ENCODE peak calls at places on chromosomes 1 and 21, in six cellular contexts. P, C, Z, G, T and N are unnamed samples. For H3K36me3 and H3K4me1, the result is how much of the 10 kb centered on the place peaks cover.

GRCh38 chr1:21634481-21635137 is 34.5 kb downstream of the RAP1GAP start:
- DNase-seq in P (no peak), C (no peak), Z (no peak), G (no peak), T (no peak), N (peak)

GRCh38 chr21:36699546-36700294 is 805 bp downstream of the SIM2 start:
- DNase-seq in P (no peak), C (no peak), Z (no peak), G (no peak), T (no peak), N (no peak)

GRCh38 chr21:29342394-29342957 is 43.8 kb downstream of the BACH1 start:
- DNase-seq in P (no peak), C (peak), Z (peak), G (no peak), T (peak), N (peak)

GRCh38 chr21:45414396-45415187 is 9.6 kb downstream of the COL18A1 start:
- DNase-seq in P (no peak), C (peak), Z (peak), G (no peak), T (no peak), N (no peak)

GRCh38 chr1:42259739-42260064 is 75.3 kb downstream of the FOXJ3 start:
- DNase-seq in P (no peak), C (no peak), Z (no peak), G (no peak), T (no peak), N (no peak)

GRCh38 chr1:156848461-156849150 is 10.3 kb downstream of the INSRR start:
- DNase-seq in P (no peak), C (no peak), Z (no peak), G (no peak), T (no peak), N (peak)

GRCh38 chr21:45895778-45896370 is 85.7 kb upstream of the COL6A1 start:
- DNase-seq in P (no peak), C (no peak), Z (no peak), G (no peak), T (no peak), N (no peak)

GRCh38 chr21:31914472-31914871 is 41.7 kb downstream of the HUNK start:
- DNase-seq in P (no peak), C (no peak), Z (no peak), G (no peak), T (no peak), N (peak)

GRCh38 chr21:17513214-17514123 is 626 bp downstream of the CXADR start:
- DNase-seq in P (peak), C (peak), Z (peak), G (no peak), T (peak), N (peak)

GRCh38 chr1:169110265-169110664 is 3.8 kb downstream of the ATP1B1 start:
- DNase-seq in P (no peak), C (no peak), Z (no peak), G (no peak), T (no peak), N (no peak)

DNA sequence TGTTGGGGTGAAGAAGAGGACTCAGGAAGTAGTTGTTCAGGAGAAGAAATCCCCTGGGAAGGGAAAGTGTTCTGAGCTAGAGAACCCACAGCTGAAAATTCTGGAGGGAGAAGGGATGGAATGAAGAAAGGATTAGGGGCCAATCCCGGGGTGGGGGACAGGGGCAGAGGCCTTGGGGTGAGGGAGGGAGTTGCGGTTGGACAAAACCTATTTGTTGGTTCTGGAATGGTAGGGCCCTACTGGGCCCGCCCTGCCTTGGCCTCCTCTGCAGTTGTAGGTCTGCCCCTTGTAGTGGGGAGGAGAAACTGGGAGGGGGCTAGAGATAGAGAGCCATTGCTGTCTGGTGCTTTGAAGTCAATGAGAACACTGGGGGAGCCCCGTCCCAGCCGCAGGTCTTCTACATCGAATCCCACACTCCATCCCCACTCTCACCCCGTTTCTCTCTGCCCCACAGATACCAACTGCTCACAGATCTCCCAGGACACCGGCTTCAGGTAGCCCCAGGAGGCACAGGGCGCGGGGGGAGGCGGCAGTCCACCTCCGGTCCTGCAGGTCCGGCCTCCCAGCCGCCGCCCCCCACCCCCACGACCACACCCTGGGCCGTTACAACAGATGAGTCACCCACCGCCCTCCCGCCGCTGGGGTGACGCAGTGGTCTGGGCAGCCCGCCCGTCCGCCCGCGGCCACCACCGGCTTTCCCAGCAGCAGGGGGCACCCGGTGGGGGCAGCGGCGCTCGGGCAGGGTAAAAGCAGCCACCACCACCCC is 1.1 kb downstream of the TAGLN2 start:
- DNase-seq in P (peak), C (peak), Z (peak), G (peak), T (peak), N (peak)
- TF ChIP-seq POLR2A in P (no peak), C (no peak), Z (peak), G (no peak), T (peak), N (peak)

GRCh38 chr1:206445116-206445515 is 25.2 kb upstream of the IKBKE start:
- DNase-seq in P (no peak), C (peak), Z (peak), G (no peak), T (peak), N (no peak)
- H3K36me3 ChIP-seq in P (under half), C (half or more), Z (under half), G (half or more), T (under half), N (under half)

DNA sequence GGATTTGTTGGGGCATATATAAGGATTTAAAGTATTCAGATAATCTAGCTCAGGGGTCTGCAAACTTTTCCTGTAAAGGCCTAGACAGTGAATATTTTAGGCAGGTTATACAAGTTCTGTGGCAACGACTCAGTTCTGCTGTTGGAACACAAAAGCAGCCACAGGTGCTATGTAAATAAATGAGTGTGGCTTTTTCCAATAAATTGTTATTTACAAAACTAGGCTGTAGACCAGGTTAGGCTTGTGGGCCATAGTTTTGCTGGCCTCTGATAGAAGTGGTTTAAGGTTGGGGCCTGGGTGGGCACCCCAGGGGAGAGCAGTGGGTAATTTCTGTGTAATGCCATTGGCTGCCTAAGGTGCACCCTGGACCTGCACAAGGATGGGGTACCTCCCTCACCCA is 16.9 kb upstream of the IGFN1 start:
- DNase-seq in P (no peak), C (no peak), Z (no peak), G (no peak), T (no peak), N (no peak)
- H3K4me1 ChIP-seq in P (half or more), C (under half), Z (under half), G (under half), T (under half), N (under half)

GRCh38 chr1:233343262-233343661 is 15.7 kb downstream of the MAP3K21 start:
- DNase-seq in P (no peak), C (no peak), Z (no peak), G (no peak), T (no peak), N (no peak)
- TF ChIP-seq POLR2A in P (no peak), C (no peak), Z (no peak), G (no peak), T (no peak), N (no peak)

GRCh38 chr1:154453577-154454352 is 48.3 kb upstream of the TDRD10 start:
- DNase-seq in P (peak), C (no peak), Z (no peak), G (no peak), T (no peak), N (no peak)

GRCh38 chr1:154453155-154453554 is 48.0 kb downstream of the IL6R start:
- DNase-seq in P (no peak), C (no peak), Z (no peak), G (no peak), T (no peak), N (no peak)

GRCh38 chr1:154456631-154457030 is 45.4 kb upstream of the TDRD10 start:
- DNase-seq in P (no peak), C (no peak), Z (no peak), G (no peak), T (no peak), N (no peak)

GRCh38 chr1:154459044-154459443 is 43.0 kb upstream of the TDRD10 start:
- DNase-seq in P (no peak), C (no peak), Z (no peak), G (no peak), T (no peak), N (no peak)

GRCh38 chr1:154454391-154455120 is 47.5 kb upstream of the TDRD10 start:
- DNase-seq in P (no peak), C (no peak), Z (no peak), G (no peak), T (no peak), N (no peak)
- H3K36me3 ChIP-seq in P (under half), C (under half), Z (under half), G (half or more), T (under half), N (under half)

GRCh38 chr1:86912501-86912900 is 1.4 kb downstream of the SELENOF start:
- DNase-seq in P (peak), C (no peak), Z (no peak), G (no peak), T (no peak), N (peak)
- H3K4me1 ChIP-seq in P (half or more), C (under half), Z (under half), G (under half), T (under half), N (under half)

GRCh38 chr1:203871114-203871875 is 9.9 kb downstream of the SNRPE start:
- DNase-seq in P (peak), C (peak), Z (peak), G (no peak), T (peak), N (peak)
- TF ChIP-seq POLR2A in P (no peak), C (no peak), Z (no peak), G (no peak), T (no peak), N (no peak)

GRCh38 chr1:229643996-229644748 is 18.1 kb downstream of the URB2 start:
- DNase-seq in P (no peak), C (no peak), Z (no peak), G (no peak), T (no peak), N (no peak)

GRCh38 chr1:229642970-229643369 is 16.9 kb downstream of the URB2 start:
- DNase-seq in P (no peak), C (no peak), Z (no peak), G (no peak), T (no peak), N (no peak)

GRCh38 chr1:229641306-229641705 is 15.3 kb downstream of the URB2 start:
- DNase-seq in P (no peak), C (no peak), Z (no peak), G (no peak), T (no peak), N (no peak)

GRCh38 chr1:229640455-229640854 is 14.4 kb downstream of the URB2 start:
- DNase-seq in P (no peak), C (no peak), Z (no peak), G (no peak), T (no peak), N (no peak)

GRCh38 chr1:229642376-229642775 is 16.3 kb downstream of the URB2 start:
- DNase-seq in P (no peak), C (peak), Z (no peak), G (no peak), T (no peak), N (no peak)
- H3K36me3 ChIP-seq in P (under half), C (under half), Z (under half), G (half or more), T (under half), N (under half)

GRCh38 chr1:226663327-226663704 is 75.8 kb downstream of the ITPKB start:
- DNase-seq in P (no peak), C (no peak), Z (no peak), G (no peak), T (no peak), N (no peak)
- H3K4me1 ChIP-seq in P (under half), C (under half), Z (under half), G (half or more), T (under half), N (under half)

DNA sequence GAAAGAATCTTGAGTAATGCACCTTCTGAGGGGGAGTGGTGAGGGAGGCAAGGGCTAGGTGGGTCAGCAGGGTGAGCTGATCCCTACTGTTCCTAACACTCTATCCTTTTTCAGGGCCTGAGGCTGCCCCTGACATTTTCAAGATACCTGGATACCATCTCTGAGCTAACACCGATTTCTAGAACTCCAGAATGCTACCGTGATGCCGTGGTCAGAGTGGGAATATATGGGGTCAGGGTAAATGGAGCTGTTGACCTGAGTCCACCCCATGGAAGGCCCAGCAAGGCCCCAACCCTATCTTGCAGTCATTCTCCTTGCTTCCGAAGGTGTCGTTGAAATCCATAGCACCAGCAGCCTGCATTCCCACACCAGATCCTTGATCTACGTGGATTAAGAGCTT is 18.0 kb upstream of the PTPRF start:
- DNase-seq in P (no peak), C (peak), Z (no peak), G (no peak), T (no peak), N (no peak)
- TF ChIP-seq POLR2A in P (no peak), C (no peak), Z (no peak), G (no peak), T (no peak), N (no peak)